ENCODE peak calls at places on chromosomes 12 and 14, in seven cellular contexts. A, Z, M, W, O, D and E are unnamed samples.

GRCh38 chr12:124428136-124428791 is 133.4 kb downstream of the RFLNA start:
- DNase-seq in W (peak), A (no peak), M (no peak), Z (peak), D (no peak), O (peak), E (no peak)

GRCh38 chr12:1502441-1502785 is 92.0 kb downstream of the FBXL14 start:
- DNase-seq in D (no peak), A (no peak), O (peak), M (no peak), W (peak), Z (no peak), E (no peak)

GRCh38 chr14:94129758-94130414 is 482 bp upstream of the IFI27L2 start:
- DNase-seq in W (peak), Z (peak), M (peak), O (peak), A (peak), D (peak), E (peak)

GRCh38 chr12:28130625-28131598 is 59.3 kb upstream of the CCDC91 start:
- DNase-seq in Z (no peak), O (peak), M (no peak), D (no peak), A (peak), W (peak), E (no peak)

GRCh38 chr12:131345521-131346436 is 365.1 kb upstream of the SFSWAP start:
- DNase-seq in Z (no peak), W (no peak), M (no peak), O (no peak), D (no peak), A (no peak), E (no peak)

GRCh38 chr14:59281613-59282012 is 93.1 kb downstream of the DAAM1 start:
- DNase-seq in M (no peak), O (peak), W (no peak), D (no peak), A (peak), Z (no peak), E (no peak)

GRCh38 chr12:48925218-48925871 is at the start of gene FKBP11:
- DNase-seq in Z (peak), W (peak), D (no peak), M (peak), O (peak), A (no peak), E (peak)

GRCh38 chr12:132558861-132559623 is 51.3 kb downstream of the LRCOL1 start:
- DNase-seq in M (peak), A (no peak), Z (no peak), O (no peak), W (no peak), D (no peak), E (peak)

GRCh38 chr12:29070309-29070708 is 78.8 kb upstream of the FAR2 start:
- DNase-seq in Z (no peak), W (no peak), D (no peak), A (no peak), O (no peak), M (no peak), E (no peak)

GRCh38 chr12:100555722-100556121 is 17.8 kb upstream of the GAS2L3 start:
- DNase-seq in W (no peak), A (no peak), M (no peak), O (peak), D (no peak), Z (no peak), E (no peak)

GRCh38 chr12:124993568-124994434 is at the start of gene BRI3BP:
- DNase-seq in M (peak), Z (peak), A (peak), D (no peak), O (peak), W (peak), E (peak)

GRCh38 chr14:89343356-89343755 is 73.7 kb downstream of the FOXN3 start:
- DNase-seq in W (no peak), Z (no peak), O (no peak), D (no peak), A (no peak), M (no peak), E (no peak)

GRCh38 chr12:53410951-53411350 is 12.7 kb upstream of the AMHR2 start:
- DNase-seq in M (no peak), Z (no peak), A (no peak), O (no peak), W (no peak), D (no peak), E (no peak)

GRCh38 chr12:111295176-111295575 is 73.7 kb downstream of the PHETA1 start:
- DNase-seq in O (no peak), M (no peak), Z (no peak), W (no peak), D (no peak), A (no peak), E (no peak)

GRCh38 chr12:108236366-108236765 is 102.7 kb downstream of the CMKLR1 start:
- DNase-seq in W (no peak), M (no peak), A (no peak), Z (no peak), D (no peak), O (no peak), E (no peak)

GRCh38 chr12:132391326-132392041 is 62.1 kb upstream of the GALNT9 start:
- DNase-seq in W (no peak), M (no peak), Z (no peak), D (no peak), A (no peak), O (no peak), E (no peak)

GRCh38 chr12:19752712-19753111 is 313.4 kb downstream of the AEBP2 start:
- DNase-seq in Z (no peak), O (peak), W (no peak), A (no peak), D (no peak), M (no peak), E (no peak)

GRCh38 chr12:100733817-100734593 is 60.6 kb upstream of the ANO4 start:
- DNase-seq in D (peak), O (peak), W (peak), Z (no peak), A (peak), M (no peak), E (no peak)

GRCh38 chr14:70422538-70422937 is 5.6 kb upstream of the SYNJ2BP start:
- DNase-seq in D (no peak), M (no peak), W (no peak), O (no peak), Z (no peak), A (no peak), E (no peak)

GRCh38 chr12:57631566-57632368 is 1.2 kb downstream of the B4GALNT1 start:
- DNase-seq in O (no peak), Z (peak), M (no peak), W (peak), D (no peak), A (no peak), E (no peak)

GRCh38 chr14:101087614-101088394 is 184.3 kb upstream of the RTL1 start:
- DNase-seq in A (no peak), W (no peak), Z (no peak), D (no peak), M (no peak), O (no peak), E (no peak)

GRCh38 chr12:114405449-114406271 is at the start of gene TBX5:
- DNase-seq in M (no peak), D (no peak), W (peak), Z (no peak), O (peak), A (no peak), E (no peak)

GRCh38 chr14:101553393-101553792 is 7.9 kb upstream of the DIO3 start:
- DNase-seq in Z (no peak), M (no peak), O (no peak), D (no peak), W (no peak), A (no peak), E (no peak)

GRCh38 chr14:72598328-72598727 is 295.6 kb downstream of the DPF3 start:
- DNase-seq in W (no peak), O (no peak), Z (no peak), A (no peak), M (no peak), D (no peak), E (peak)

GRCh38 chr12:111773801-111774551 is 7.2 kb downstream of the ALDH2 start:
- DNase-seq in O (peak), W (peak), D (no peak), M (peak), Z (no peak), A (no peak), E (no peak)

GRCh38 chr12:11648514-11649412 is 711 bp upstream of the ETV6 start:
- DNase-seq in M (peak), Z (peak), O (peak), W (peak), D (peak), A (peak), E (peak)

GRCh38 chr14:88838015-88838414 is 13.6 kb downstream of the TTC8 start:
- DNase-seq in A (no peak), W (no peak), D (no peak), Z (no peak), O (no peak), M (no peak), E (no peak)

GRCh38 chr12:38544357-38545066 is 227.9 kb downstream of the ALG10B start:
- DNase-seq in O (no peak), Z (no peak), A (no peak), M (peak), D (no peak), W (no peak), E (no peak)

GRCh38 chr12:18749381-18749957 is 11.6 kb downstream of the CAPZA3 start:
- DNase-seq in D (no peak), O (peak), W (no peak), M (no peak), A (no peak), Z (no peak), E (no peak)

GRCh38 chr12:111228916-111229666 is 139.8 kb downstream of the PHETA1 start:
- DNase-seq in Z (no peak), D (no peak), O (no peak), A (no peak), W (no peak), M (no peak), E (no peak)

GRCh38 chr12:28172434-28173030 is 17.7 kb upstream of the CCDC91 start:
- DNase-seq in Z (peak), A (peak), W (peak), D (peak), O (peak), M (peak), E (peak)

GRCh38 chr12:78584695-78585094 is 279.9 kb upstream of the SYT1 start:
- DNase-seq in A (peak), Z (no peak), W (no peak), D (peak), M (peak), O (peak), E (peak)

GRCh38 chr14:102196436-102197230 is 56.9 kb downstream of the WDR20 start:
- DNase-seq in D (no peak), Z (no peak), A (no peak), W (no peak), O (no peak), M (no peak), E (no peak)

GRCh38 chr12:118164798-118165486 is 29.0 kb downstream of the PEBP1 start:
- DNase-seq in Z (peak), O (peak), W (peak), A (peak), D (peak), M (peak), E (peak)

GRCh38 chr14:45246633-45247173 is 6.3 kb downstream of the MIS18BP1 start:
- DNase-seq in A (no peak), W (no peak), D (no peak), M (no peak), O (no peak), Z (no peak), E (no peak)

GRCh38 chr14:93286212-93286890 is 46.5 kb downstream of the BTBD7 start:
- DNase-seq in O (peak), A (no peak), D (no peak), W (no peak), Z (no peak), M (no peak), E (no peak)

GRCh38 chr12:119996417-119996816 is 7.4 kb downstream of the BICDL1 start:
- DNase-seq in D (no peak), O (no peak), Z (no peak), A (no peak), W (no peak), M (no peak), E (no peak)

GRCh38 chr12:119992129-119992705 is 3.2 kb downstream of the BICDL1 start:
- DNase-seq in D (no peak), O (no peak), Z (no peak), A (no peak), W (no peak), M (no peak), E (no peak)

GRCh38 chr12:119998471-119999245 is 9.6 kb downstream of the BICDL1 start:
- DNase-seq in Z (no peak), M (no peak), D (no peak), A (no peak), O (no peak), W (no peak), E (no peak)

GRCh38 chr12:119990382-119990874 is 1.4 kb downstream of the BICDL1 start:
- DNase-seq in D (no peak), M (no peak), O (no peak), Z (no peak), W (no peak), A (no peak), E (peak)

DNA sequence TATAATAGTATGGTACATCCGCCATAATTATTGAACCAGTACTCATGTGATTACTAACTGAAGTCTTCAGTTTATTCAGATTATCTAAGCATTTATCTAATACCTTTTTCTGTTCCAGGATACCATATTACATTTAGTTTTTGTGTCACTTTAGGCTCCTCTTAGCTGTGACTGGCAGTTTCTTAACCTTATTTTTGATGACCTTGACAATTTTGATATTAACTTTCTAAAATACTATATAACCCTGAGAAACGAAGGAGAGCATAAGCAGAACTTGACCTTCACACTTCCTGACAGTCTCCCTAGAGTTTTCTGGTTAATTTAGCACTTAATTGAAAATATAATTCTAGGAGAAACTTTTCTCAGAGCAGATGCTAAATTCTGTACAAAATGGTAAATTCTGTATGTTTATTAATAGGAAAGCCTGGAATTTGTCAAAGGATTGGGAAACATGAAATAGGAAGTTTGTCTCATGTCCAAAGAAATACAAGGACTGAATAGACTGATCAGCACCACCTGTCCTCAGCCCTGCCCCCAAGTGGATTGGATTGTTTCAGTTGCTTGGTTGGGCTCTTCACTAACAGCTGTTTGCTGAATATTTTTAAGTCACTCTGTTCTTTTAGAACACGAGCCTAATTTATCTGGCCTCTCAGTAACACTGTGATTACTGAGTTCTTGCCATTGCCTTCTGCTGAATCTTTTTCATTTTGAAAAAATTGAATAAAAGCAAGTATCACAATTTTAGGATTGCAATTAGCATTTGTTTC is 6.0 kb downstream of the BICDL1 start:
- DNase-seq in M (no peak), Z (no peak), O (no peak), A (no peak), W (no peak), D (no peak), E (peak)
- TF ChIP-seq EZH2phosphoT487 in M (no peak), Z (no peak), O (no peak), A (no peak), W (no peak), D (no peak), E (no peak)

DNA sequence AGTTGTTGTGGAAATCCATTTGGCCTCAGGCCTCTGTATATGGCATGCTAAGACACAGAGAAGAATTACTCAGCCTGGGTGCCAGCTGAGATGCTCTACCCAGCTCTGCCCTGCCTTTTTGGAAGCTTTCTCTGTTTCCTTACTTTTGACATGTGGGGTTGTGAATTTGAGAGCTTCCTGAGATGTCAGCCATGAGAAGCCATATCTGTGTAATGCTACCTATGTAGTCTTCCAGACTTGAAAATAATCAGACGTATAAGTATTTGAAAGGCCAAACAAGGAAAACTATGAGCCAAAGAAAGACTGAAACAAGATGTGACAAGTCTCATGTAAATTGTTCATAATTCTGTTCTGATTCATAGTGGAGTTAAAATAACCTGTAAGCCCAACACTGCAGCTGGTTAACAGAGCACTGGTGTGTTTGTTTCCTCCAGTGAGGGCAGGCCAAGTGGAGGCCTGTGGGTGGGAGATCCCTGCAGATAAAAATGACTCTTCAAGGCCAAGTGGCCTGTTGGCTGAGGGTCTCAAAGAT is 93.9 kb downstream of the TMX1 start:
- DNase-seq in M (no peak), D (no peak), O (peak), Z (no peak), W (no peak), A (no peak), E (no peak)
- TF ChIP-seq EZH2phosphoT487 in M (no peak), D (no peak), O (no peak), Z (no peak), W (no peak), A (no peak), E (no peak)

GRCh38 chr14:105433161-105433605 is 13.6 kb downstream of the MTA1 start:
- DNase-seq in W (no peak), D (no peak), M (no peak), A (no peak), O (no peak), Z (no peak), E (no peak)
- TF ChIP-seq EZH2phosphoT487 in W (no peak), D (no peak), M (no peak), A (no peak), O (no peak), Z (no peak), E (no peak)

GRCh38 chr14:75630695-75631452 is 29.8 kb downstream of the ERG28 start:
- DNase-seq in M (no peak), A (no peak), W (no peak), O (no peak), D (no peak), Z (no peak), E (no peak)

GRCh38 chr14:75631453-75631831 is 29.2 kb downstream of the ERG28 start:
- DNase-seq in A (no peak), Z (no peak), W (peak), D (no peak), M (no peak), O (peak), E (no peak)

GRCh38 chr14:75627406-75627805 is 33.3 kb downstream of the ERG28 start:
- DNase-seq in W (no peak), O (no peak), Z (no peak), M (no peak), D (no peak), A (no peak), E (no peak)

GRCh38 chr14:75626857-75627256 is 33.8 kb downstream of the ERG28 start:
- DNase-seq in Z (no peak), W (no peak), O (no peak), D (no peak), A (no peak), M (no peak), E (no peak)

DNA sequence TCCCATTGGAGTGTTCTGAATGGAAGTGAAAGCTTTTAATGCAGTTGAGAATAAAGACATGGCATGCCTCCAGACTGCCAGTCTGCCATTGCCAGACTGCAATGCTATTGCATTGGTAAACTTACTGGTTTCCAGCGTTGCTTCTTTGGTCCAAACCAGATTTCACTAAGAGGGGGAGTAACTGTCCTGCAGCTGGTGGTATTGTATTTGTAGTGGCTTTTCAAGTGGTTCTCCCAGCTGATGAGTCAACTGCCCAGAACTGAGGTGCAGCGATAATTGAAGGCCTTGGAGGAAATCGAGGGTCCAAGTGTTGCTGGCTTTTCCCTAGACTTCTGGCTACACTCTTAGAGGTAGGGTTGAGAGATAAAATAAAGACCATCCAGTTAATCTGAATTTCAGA is 31.9 kb downstream of the ERG28 start:
- DNase-seq in M (no peak), W (no peak), Z (no peak), D (no peak), O (no peak), A (no peak), E (no peak)
- TF ChIP-seq EZH2phosphoT487 in M (no peak), W (no peak), Z (no peak), D (no peak), O (no peak), A (no peak), E (no peak)

GRCh38 chr12:47193066-47193465 is 113.3 kb upstream of the AMIGO2 start:
- DNase-seq in Z (no peak), O (no peak), W (no peak), M (no peak), D (no peak), A (no peak), E (no peak)
- TF ChIP-seq EZH2phosphoT487 in Z (no peak), O (no peak), W (no peak), M (no peak), D (no peak), A (no peak), E (no peak)

GRCh38 chr14:35406811-35407630 is 2.5 kb upstream of the NFKBIA start:
- DNase-seq in D (peak), M (peak), O (peak), Z (peak), W (peak), A (peak), E (peak)
- TF ChIP-seq EZH2phosphoT487 in D (no peak), M (no peak), O (no peak), Z (no peak), W (no peak), A (no peak), E (no peak)

GRCh38 chr12:6532051-6532926 is 2.0 kb upstream of the GAPDH start:
- DNase-seq in M (peak), W (peak), Z (peak), O (peak), D (peak), A (peak), E (peak)
- TF ChIP-seq EZH2phosphoT487 in M (no peak), W (no peak), Z (no peak), O (no peak), D (no peak), A (no peak), E (no peak)

GRCh38 chr12:76591461-76591860 is 31.9 kb upstream of the OSBPL8 start:
- DNase-seq in W (no peak), D (no peak), Z (no peak), M (no peak), O (peak), A (peak), E (no peak)

DNA sequence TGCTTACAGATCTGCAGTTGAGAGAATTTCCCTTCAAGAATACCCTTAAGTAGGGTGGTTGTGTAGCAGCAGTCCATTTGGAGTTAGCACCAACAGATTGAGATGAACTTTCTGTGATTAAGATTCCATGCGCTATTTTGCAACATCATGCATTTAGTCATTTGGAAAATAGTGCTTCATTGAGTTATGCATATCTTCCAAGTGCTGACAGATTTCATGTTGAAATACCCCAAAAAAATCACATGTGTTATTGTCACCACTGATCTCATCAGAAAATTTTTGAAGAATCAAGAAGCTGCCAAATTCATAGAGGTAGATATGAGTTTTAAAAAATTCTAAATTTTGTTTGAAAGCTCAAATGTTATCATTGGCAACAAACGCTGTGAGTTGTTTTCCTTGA is 35.5 kb upstream of the OSBPL8 start:
- DNase-seq in W (no peak), Z (no peak), D (no peak), A (no peak), O (peak), M (no peak), E (no peak)
- TF ChIP-seq EZH2phosphoT487 in W (no peak), Z (no peak), D (no peak), A (no peak), O (peak), M (no peak), E (no peak)